ENCODE peak calls at places on chromosomes 3 and 15, in seven cellular contexts. Z, V, C, K, X, F and S are unnamed samples.

GRCh38 chr3:122315619-122316018 is 9.4 kb upstream of the CSTA start:
- DNase-seq in Z (no peak), V (no peak), C (no peak), K (no peak), X (no peak), F (no peak), S (no peak)

GRCh38 chr15:47961401-47962090 is 159.2 kb upstream of the SLC24A5 start:
- DNase-seq in Z (no peak), V (no peak), C (no peak), K (no peak), X (no peak), F (no peak), S (no peak)

GRCh38 chr3:107222927-107223326 is 154.3 kb upstream of the CCDC54 start:
- DNase-seq in Z (no peak), V (no peak), C (no peak), K (no peak), X (no peak), F (peak), S (no peak)

GRCh38 chr15:35669457-35670045 is 123.6 kb upstream of the DPH6 start:
- DNase-seq in Z (no peak), V (no peak), C (no peak), K (no peak), X (no peak), F (no peak), S (no peak)

GRCh38 chr15:41798607-41799487 is 24.6 kb downstream of the MAPKBP1 start:
- DNase-seq in Z (no peak), V (no peak), C (no peak), K (no peak), X (no peak), F (no peak), S (no peak)

GRCh38 chr15:82680200-82681102 is 29.2 kb downstream of the AP3B2 start:
- DNase-seq in Z (no peak), V (no peak), C (peak), K (no peak), X (no peak), F (no peak), S (no peak)

GRCh38 chr3:35946121-35946856 is 307.0 kb downstream of the ARPP21 start:
- DNase-seq in Z (no peak), V (no peak), C (no peak), K (no peak), X (no peak), F (peak), S (no peak)

GRCh38 chr3:50607271-50608091 is 4.1 kb downstream of the CISH start:
- DNase-seq in Z (no peak), V (no peak), C (no peak), K (no peak), X (no peak), F (no peak), S (no peak)

GRCh38 chr3:115217678-115218451 is 70.8 kb upstream of the ZBTB20 start:
- DNase-seq in Z (no peak), V (peak), C (peak), K (no peak), X (peak), F (peak), S (no peak)

GRCh38 chr15:26126070-26126469 is 262.9 kb upstream of the ATP10A start:
- DNase-seq in Z (no peak), V (no peak), C (no peak), K (no peak), X (no peak), F (no peak), S (no peak)

GRCh38 chr3:67635257-67635656 is 19.2 kb downstream of the SUCLG2 start:
- DNase-seq in Z (no peak), V (no peak), C (no peak), K (no peak), X (no peak), F (peak), S (no peak)

GRCh38 chr15:80052597-80053304 is 6.7 kb upstream of the ZFAND6 start:
- DNase-seq in Z (no peak), V (no peak), C (no peak), K (no peak), X (no peak), F (no peak), S (no peak)

GRCh38 chr3:186519021-186519658 is 25.0 kb downstream of the CRYGS start:
- DNase-seq in Z (no peak), V (no peak), C (no peak), K (no peak), X (no peak), F (no peak), S (no peak)

GRCh38 chr3:124745092-124745491 is 14.8 kb downstream of the UMPS start:
- DNase-seq in Z (no peak), V (no peak), C (no peak), K (no peak), X (no peak), F (peak), S (no peak)

GRCh38 chr3:94336076-94336741 is 273.3 kb downstream of the NSUN3 start:
- DNase-seq in Z (no peak), V (no peak), C (peak), K (no peak), X (no peak), F (peak), S (no peak)

GRCh38 chr3:167609156-167609555 is 44.6 kb downstream of the WDR49 start:
- DNase-seq in Z (no peak), V (no peak), C (no peak), K (no peak), X (no peak), F (no peak), S (no peak)

GRCh38 chr3:46503194-46503924 is 5.6 kb downstream of the RTP3 start:
- DNase-seq in Z (no peak), V (no peak), C (no peak), K (no peak), X (no peak), F (no peak), S (peak)

GRCh38 chr3:197687570-197687969 is 49.1 kb downstream of the RUBCN start:
- DNase-seq in Z (no peak), V (no peak), C (no peak), K (no peak), X (no peak), F (no peak), S (no peak)

GRCh38 chr3:133928903-133929607 is 33.4 kb upstream of the RAB6B start:
- DNase-seq in Z (no peak), V (no peak), C (no peak), K (no peak), X (no peak), F (no peak), S (peak)

GRCh38 chr15:89356634-89357298 is 22.1 kb upstream of the POLG start:
- DNase-seq in Z (no peak), V (no peak), C (no peak), K (no peak), X (no peak), F (no peak), S (no peak)

GRCh38 chr3:143644370-143645089 is 203.7 kb downstream of the SLC9A9 start:
- DNase-seq in Z (peak), V (peak), C (peak), K (no peak), X (no peak), F (peak), S (peak)

GRCh38 chr3:126111566-126112475 is 27.9 kb upstream of the SLC41A3 start:
- DNase-seq in Z (no peak), V (no peak), C (no peak), K (no peak), X (peak), F (no peak), S (peak)

GRCh38 chr3:59573911-59574310 is 524.1 kb upstream of the CFAP20DC start:
- DNase-seq in Z (peak), V (peak), C (no peak), K (no peak), X (peak), F (peak), S (no peak)

GRCh38 chr3:78867409-78868372 is 900.1 kb downstream of the ROBO1 start:
- DNase-seq in Z (no peak), V (no peak), C (no peak), K (no peak), X (no peak), F (peak), S (no peak)
- TF ChIP-seq CTCF in Z (no peak), V (no peak), C (no peak), K (no peak), X (no peak), F (no peak), S (no peak)

GRCh38 chr3:127853681-127854080 is 31.4 kb upstream of the MGLL start:
- DNase-seq in Z (no peak), V (no peak), C (no peak), K (no peak), X (no peak), F (no peak), S (peak)
- TF ChIP-seq CTCF in Z (no peak), V (no peak), C (no peak), K (no peak), X (no peak), F (no peak), S (no peak)

DNA sequence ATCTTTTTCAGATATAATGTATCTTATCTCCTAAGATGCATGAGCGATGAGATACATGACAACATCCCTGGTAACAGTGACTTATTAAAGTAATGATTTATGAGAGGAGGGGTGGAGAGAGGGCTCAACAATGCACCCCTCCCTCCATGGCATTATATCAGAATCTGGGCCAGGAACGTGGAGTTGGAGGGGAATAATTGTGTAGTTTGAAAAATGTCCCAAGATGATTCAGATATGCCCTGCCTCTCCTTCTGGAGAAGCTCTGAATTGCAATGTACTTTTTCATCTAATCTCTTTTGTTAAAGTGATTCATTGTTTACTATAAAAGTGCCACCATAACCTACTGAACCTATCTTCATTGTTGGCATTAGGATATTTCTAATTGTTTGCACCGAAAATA is 86.5 kb downstream of the FRMD4B start:
- DNase-seq in Z (no peak), V (no peak), C (no peak), K (no peak), X (no peak), F (no peak), S (no peak)
- TF ChIP-seq CTCF in Z (no peak), V (no peak), C (peak), K (no peak), X (peak), F (peak), S (no peak)

DNA sequence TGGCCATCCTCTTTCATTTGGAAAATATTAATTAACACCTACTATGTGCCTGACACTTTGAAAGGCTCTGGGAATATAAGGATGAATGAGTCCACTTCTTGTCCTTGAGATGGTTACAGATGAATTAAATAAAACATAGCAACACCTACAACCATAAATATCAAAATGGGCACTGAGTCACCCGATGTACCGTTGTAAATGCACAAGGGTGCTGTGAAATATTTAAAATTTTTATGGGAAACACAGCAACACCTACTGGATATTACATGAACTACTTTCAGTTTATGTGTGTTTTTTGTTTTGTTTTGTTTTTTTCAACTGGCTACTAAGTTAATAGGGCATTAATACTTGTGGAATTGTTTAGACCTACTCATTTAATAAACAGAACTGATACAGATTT is 239.0 kb upstream of the NAALADL2 start:
- DNase-seq in Z (no peak), V (no peak), C (no peak), K (no peak), X (no peak), F (peak), S (no peak)
- TF ChIP-seq CTCF in Z (no peak), V (peak), C (peak), K (no peak), X (no peak), F (peak), S (peak)

DNA sequence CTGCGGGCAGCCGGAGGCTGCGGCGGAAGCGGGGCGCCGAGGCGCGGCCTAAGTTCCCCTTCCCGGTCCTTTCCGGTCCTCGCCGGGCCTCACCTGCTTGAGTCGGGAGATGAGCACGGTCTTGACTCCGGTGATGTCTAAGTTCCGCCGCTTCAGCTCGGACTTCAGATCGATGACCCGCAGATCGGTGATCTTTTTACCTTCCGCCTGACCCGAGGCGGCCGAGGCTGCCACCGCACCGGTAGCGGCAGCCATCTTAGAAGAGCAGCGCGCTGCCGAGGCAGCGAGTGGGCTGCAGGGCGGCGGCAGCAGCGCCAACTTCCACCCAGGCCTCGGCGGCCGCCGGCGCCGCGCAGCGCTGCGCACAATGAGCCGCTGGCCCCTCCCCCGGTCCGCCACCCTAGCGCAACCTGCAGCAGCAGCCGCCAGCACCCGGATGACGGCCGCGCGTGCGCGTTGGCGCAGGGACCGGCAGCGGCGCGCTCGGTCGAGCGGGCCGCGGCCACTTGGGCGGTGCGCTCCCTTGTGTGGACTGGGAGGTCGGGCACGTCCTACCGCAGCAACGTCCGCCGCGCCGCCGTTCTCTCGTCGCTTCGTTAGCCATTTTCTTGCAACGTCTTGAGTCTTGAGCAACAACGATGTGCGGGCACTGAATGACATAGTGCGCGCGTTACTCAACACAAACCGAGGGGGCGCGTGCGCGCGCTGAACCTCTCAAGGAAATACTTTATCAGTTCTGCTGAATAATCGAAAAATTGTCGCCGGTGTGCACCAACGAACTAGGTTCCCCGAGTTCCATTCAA is at the start of gene SLTM:
- DNase-seq in Z (peak), V (peak), C (peak), K (peak), X (peak), F (peak), S (peak)
- TF ChIP-seq CTCF in Z (no peak), V (peak), C (peak), K (peak), X (peak), F (peak), S (peak)

GRCh38 chr3:154015307-154015706 is 105.9 kb upstream of the ARHGEF26 start:
- DNase-seq in Z (no peak), V (no peak), C (no peak), K (no peak), X (no peak), F (no peak), S (no peak)

GRCh38 chr3:154023148-154023547 is 98.0 kb upstream of the ARHGEF26 start:
- DNase-seq in Z (no peak), V (no peak), C (no peak), K (no peak), X (no peak), F (peak), S (no peak)

GRCh38 chr3:154022603-154023002 is 98.6 kb upstream of the ARHGEF26 start:
- DNase-seq in Z (no peak), V (no peak), C (no peak), K (no peak), X (no peak), F (peak), S (no peak)

DNA sequence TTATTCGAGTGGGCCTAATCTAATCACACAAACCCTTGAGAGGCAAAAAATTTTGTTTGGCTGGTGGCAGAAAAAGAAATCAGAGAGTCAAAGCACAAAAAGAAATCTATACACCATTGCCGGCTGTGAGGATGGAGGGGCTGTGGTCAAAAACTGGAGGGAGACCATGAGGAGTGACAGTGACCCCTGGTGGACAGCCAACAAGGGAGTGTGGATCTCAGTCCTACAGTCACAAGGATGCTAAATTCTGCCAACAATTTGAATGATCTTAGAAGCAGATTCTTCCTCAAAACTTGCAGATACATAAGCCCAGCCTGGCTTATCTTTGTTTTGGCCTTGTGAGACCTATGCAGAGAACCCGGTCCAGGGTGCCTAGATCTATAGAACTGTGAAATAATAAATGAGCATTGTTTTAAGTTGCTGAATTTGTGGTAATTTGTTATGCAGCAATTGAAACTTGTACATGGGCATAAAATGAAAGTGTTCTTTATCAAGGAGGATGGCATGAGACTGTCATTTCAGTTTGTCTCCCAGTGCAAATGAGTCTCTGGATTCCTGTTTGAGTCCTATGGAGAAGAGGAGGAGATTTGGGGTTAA is 103.0 kb upstream of the ARHGEF26 start:
- DNase-seq in Z (no peak), V (no peak), C (peak), K (no peak), X (no peak), F (peak), S (no peak)
- TF ChIP-seq CTCF in Z (no peak), V (peak), C (peak), K (peak), X (no peak), F (peak), S (peak)

DNA sequence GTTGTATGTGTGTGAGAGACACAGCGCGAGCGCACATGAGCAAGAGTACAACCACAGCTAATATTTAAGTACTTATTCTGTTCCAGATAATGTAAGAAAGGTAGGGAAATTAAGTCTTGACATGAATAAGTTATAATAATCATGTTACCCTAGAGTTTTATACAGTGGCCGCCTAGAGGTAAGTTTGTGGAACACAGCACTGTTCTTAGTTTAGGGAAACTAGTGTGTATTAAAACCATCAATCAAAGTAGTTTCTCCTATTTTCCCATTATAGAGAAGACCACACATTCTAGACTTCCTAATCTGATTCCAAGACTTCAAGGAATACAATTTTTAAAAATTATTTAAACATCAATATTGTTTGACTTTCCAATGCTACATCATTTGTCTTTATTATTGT is 9.5 kb downstream of the ALDH1A2 start:
- DNase-seq in Z (no peak), V (no peak), C (no peak), K (no peak), X (no peak), F (no peak), S (no peak)
- TF ChIP-seq CTCF in Z (no peak), V (no peak), C (peak), K (no peak), X (no peak), F (peak), S (peak)

GRCh38 chr15:28989239-28989830 is 103.6 kb downstream of the APBA2 start:
- DNase-seq in Z (no peak), V (no peak), C (no peak), K (no peak), X (no peak), F (no peak), S (no peak)
- TF ChIP-seq CTCF in Z (no peak), V (no peak), C (no peak), K (no peak), X (no peak), F (no peak), S (peak)

GRCh38 chr3:43644443-43644842 is 22.6 kb upstream of the ANO10 start:
- DNase-seq in Z (no peak), V (no peak), C (no peak), K (no peak), X (no peak), F (no peak), S (no peak)

GRCh38 chr3:43632986-43633385 is 11.2 kb upstream of the ANO10 start:
- DNase-seq in Z (no peak), V (no peak), C (no peak), K (no peak), X (no peak), F (no peak), S (no peak)

GRCh38 chr3:43637702-43638101 is 15.9 kb upstream of the ANO10 start:
- DNase-seq in Z (no peak), V (no peak), C (no peak), K (no peak), X (no peak), F (no peak), S (no peak)

GRCh38 chr3:43641306-43642114 is 19.7 kb upstream of the ANO10 start:
- DNase-seq in Z (no peak), V (no peak), C (no peak), K (no peak), X (no peak), F (no peak), S (no peak)

DNA sequence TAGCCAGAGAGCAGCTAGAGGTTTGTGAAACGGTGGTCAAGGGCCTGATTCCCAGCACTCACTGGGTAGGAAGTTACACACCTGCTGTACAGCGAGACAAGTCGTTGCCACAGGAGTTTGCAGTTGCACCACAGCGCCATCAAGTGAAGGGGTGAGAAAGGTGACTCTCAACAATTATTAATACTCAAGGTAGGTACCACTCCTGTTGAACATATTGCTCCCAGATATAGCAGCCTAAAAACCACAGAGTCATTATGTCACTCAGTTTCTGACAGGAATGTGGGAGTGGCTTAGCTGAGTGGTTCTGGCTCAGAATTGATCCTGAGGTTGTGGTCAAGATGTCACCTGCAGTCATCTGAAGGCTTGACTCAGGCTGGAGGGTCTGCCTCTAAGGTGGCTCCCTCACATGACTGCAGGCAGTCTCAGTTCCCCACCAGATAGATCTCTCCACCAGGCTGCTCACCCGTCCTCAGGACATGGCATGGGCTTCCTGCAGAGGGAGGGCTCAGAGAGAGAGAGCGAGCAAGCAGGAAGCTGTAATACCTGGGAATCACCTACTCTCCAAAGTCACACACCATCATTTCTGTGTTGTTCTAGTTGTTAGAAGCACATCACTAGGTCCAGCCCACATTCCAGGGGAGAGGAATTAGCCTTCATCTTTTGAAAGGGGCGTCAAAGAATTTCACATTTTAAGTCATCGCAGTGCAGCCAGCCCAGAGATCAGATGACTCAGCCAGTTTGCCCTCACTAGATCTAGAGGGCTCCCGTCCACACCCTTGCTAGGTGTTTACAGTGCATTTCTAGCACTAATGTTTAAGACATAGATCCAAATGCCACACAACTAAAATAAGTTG is 17.0 kb upstream of the ANO10 start:
- DNase-seq in Z (no peak), V (no peak), C (no peak), K (no peak), X (no peak), F (no peak), S (no peak)
- TF ChIP-seq CTCF in Z (no peak), V (no peak), C (no peak), K (no peak), X (no peak), F (no peak), S (no peak)

GRCh38 chr3:169661567-169662214 is 1.8 kb downstream of the MECOM start:
- DNase-seq in Z (no peak), V (peak), C (no peak), K (no peak), X (no peak), F (peak), S (no peak)
- TF ChIP-seq CTCF in Z (no peak), V (peak), C (no peak), K (no peak), X (no peak), F (no peak), S (no peak)